ENCODE peak calls at places on chromosomes 5 and 9, in seven cellular contexts. W is ovary, N is SK-N-SH, J is tibial nerve, I is K562, G is A549, U is sigmoid colon. R is an unnamed sample.

GRCh38 chr5:161507591-161507990 is 38.9 kb downstream of the GABRB2 start:
- DNase-seq in U (no peak), J (no peak), W (no peak), N (no peak), I (no peak), G (no peak), R (no peak)

GRCh38 chr5:127351418-127351817 is 60.8 kb downstream of the MEGF10 start:
- DNase-seq in G (no peak), N (no peak), J (no peak), U (no peak), W (no peak), I (no peak), R (no peak)

GRCh38 chr9:20658677-20659473 is 25.2 kb upstream of the FOCAD start:
- DNase-seq in U (no peak), N (no peak), J (no peak), W (no peak), G (peak; percentile 9), I (no peak), R (no peak)

GRCh38 chr5:157456301-157456700 is 3.7 kb upstream of the NIPAL4 start:
- DNase-seq in N (no peak), W (no peak), J (no peak), I (no peak), G (no peak), U (no peak), R (no peak)

GRCh38 chr9:109910616-109911568 is 130.9 kb downstream of the PALM2AKAP2 start:
- DNase-seq in I (no peak), W (no peak), G (peak; percentile 39), J (no peak), N (no peak), U (no peak), R (no peak)

GRCh38 chr9:32940740-32941139 is 60.7 kb downstream of the APTX start:
- DNase-seq in J (no peak), G (no peak), I (peak; percentile 9), W (no peak), U (no peak), N (no peak), R (no peak)

GRCh38 chr9:131275332-131276106 is 791 bp downstream of the FAM78A start:
- DNase-seq in G (no peak), W (no peak), U (no peak), N (no peak), J (no peak), I (peak; percentile 84), R (no peak)

GRCh38 chr9:111527347-111527746 is 2.4 kb downstream of the ZNF483 start:
- DNase-seq in U (no peak), G (no peak), W (no peak), I (no peak), J (no peak), N (no peak), R (no peak)

GRCh38 chr9:100277166-100277979 is 75.4 kb downstream of the TEX10 start:
- DNase-seq in W (no peak), U (no peak), G (no peak), I (no peak), J (no peak), N (no peak), R (no peak)

GRCh38 chr5:83509535-83509934 is 38.0 kb downstream of the VCAN start:
- DNase-seq in I (no peak), W (no peak), J (no peak), G (no peak), N (peak; percentile 28), U (peak; percentile 65), R (no peak)

GRCh38 chr9:90998573-90998972 is 197.0 kb downstream of the SYK start:
- DNase-seq in N (no peak), I (no peak), G (no peak), U (no peak), J (no peak), W (no peak), R (no peak)

GRCh38 chr5:53537711-53538110 is 22.7 kb upstream of the NDUFS4 start:
- DNase-seq in U (no peak), J (no peak), N (no peak), W (no peak), I (no peak), G (no peak), R (no peak)

GRCh38 chr9:26801772-26802171 is 90.8 kb downstream of the CAAP1 start:
- DNase-seq in W (no peak), N (no peak), U (no peak), G (no peak), J (no peak), I (no peak), R (no peak)

GRCh38 chr9:22308177-22308576 is 138.4 kb upstream of the DMRTA1 start:
- DNase-seq in I (no peak), U (no peak), N (no peak), G (no peak), J (no peak), W (no peak), R (no peak)

GRCh38 chr9:128361981-128362646 is 9.1 kb upstream of the URM1 start:
- DNase-seq in U (peak; percentile 93), N (peak; percentile 92), W (peak; percentile 88), J (peak; percentile 78), I (peak; percentile 82), G (peak; percentile 91), R (peak; percentile 89)

GRCh38 chr5:6791031-6791577 is 77.9 kb downstream of the TENT4A start:
- DNase-seq in G (no peak), N (no peak), U (no peak), J (no peak), I (no peak), W (no peak), R (no peak)

GRCh38 chr9:5587024-5587423 is 41.9 kb upstream of the RIC1 start:
- DNase-seq in I (no peak), N (no peak), U (no peak), J (no peak), G (no peak), W (no peak), R (no peak)

GRCh38 chr9:105146677-105147076 is 97.8 kb upstream of the SLC44A1 start:
- DNase-seq in I (no peak), G (no peak), N (peak; percentile 52), U (peak; percentile 67), J (no peak), W (no peak), R (no peak)

GRCh38 chr9:29691758-29692407 is 2118.6 kb upstream of the C9orf72 start:
- DNase-seq in J (no peak), U (no peak), G (no peak), W (no peak), N (peak; percentile 2), I (no peak), R (no peak)

GRCh38 chr5:89723907-89724306 is 685.6 kb downstream of the CETN3 start:
- DNase-seq in U (no peak), W (no peak), I (no peak), N (no peak), J (no peak), G (no peak), R (no peak)

GRCh38 chr5:171926311-171926710 is 80.1 kb downstream of the FBXW11 start:
- DNase-seq in J (no peak), W (no peak), I (no peak), U (no peak), N (no peak), G (no peak), R (no peak)

GRCh38 chr9:88433583-88434240 is 45.5 kb downstream of the SPIN1 start:
- DNase-seq in W (no peak), G (no peak), U (no peak), J (no peak), I (no peak), N (no peak), R (no peak)

GRCh38 chr5:170791325-170791954 is 7.9 kb downstream of the GABRP start:
- DNase-seq in N (peak; percentile 76), G (peak; percentile 53), J (peak; percentile 34), W (no peak), U (no peak), I (peak; percentile 28), R (no peak)

GRCh38 chr5:119426059-119426458 is 26.2 kb upstream of the HSD17B4 start:
- DNase-seq in U (no peak), I (no peak), W (no peak), N (no peak), G (no peak), J (no peak), R (no peak)

GRCh38 chr5:119427052-119427451 is 25.2 kb upstream of the HSD17B4 start:
- DNase-seq in J (no peak), I (no peak), G (no peak), W (no peak), N (no peak), U (no peak), R (no peak)
- TF ChIP-seq EP300 in J (no peak), I (no peak), G (no peak), W (no peak), N (no peak), U (no peak), R (no peak)

DNA sequence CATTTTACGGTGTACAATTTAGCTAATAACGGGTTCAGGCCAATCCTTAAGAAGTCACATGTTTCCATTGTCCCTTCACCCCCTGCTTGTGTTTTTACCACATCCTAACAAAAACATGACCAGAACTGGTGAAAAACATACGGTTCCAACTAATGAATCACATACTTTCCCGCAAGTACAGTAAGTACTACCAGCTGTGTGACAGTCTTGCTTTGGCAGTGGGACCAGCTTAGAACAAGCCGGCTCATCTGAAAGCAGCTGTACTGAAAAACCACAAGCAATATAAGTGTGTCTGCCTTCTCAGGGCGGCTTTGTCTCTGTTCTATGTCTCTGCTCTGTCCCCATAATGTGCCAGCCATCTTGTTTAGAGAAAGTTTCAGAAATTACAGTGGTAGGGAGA is 242.5 kb downstream of the BNC2 start:
- DNase-seq in W (no peak), U (peak; percentile 84), I (no peak), G (no peak), N (peak; percentile 33), J (no peak), R (peak; percentile 67)
- H3K27ac ChIP-seq in W (peak overlapping the region; percentile 55), U (peak overlapping the region; percentile 68), I (no peak overlapping the region), G (no peak overlapping the region), N (peak overlapping the region; percentile 86), J (peak overlapping the region; percentile 62), R (peak overlapping the region; percentile 48)

GRCh38 chr5:14958196-14958595 is 86.6 kb upstream of the ANKH start:
- DNase-seq in I (no peak), J (no peak), U (no peak), W (no peak), G (no peak), N (no peak), R (no peak)
- H3K4me3 ChIP-seq in I (no peak overlapping the region), J (no peak overlapping the region), U (no peak overlapping the region), W (no peak overlapping the region), G (no peak overlapping the region), N (no peak overlapping the region), R (no peak overlapping the region)

GRCh38 chr5:57822651-57823050 is 340.0 kb upstream of the ACTBL2 start:
- DNase-seq in G (no peak), U (no peak), J (no peak), N (no peak), W (no peak), I (no peak), R (no peak)

GRCh38 chr5:57831090-57831489 is 348.5 kb upstream of the ACTBL2 start:
- DNase-seq in G (no peak), N (no peak), J (no peak), U (no peak), W (no peak), I (no peak), R (no peak)

GRCh38 chr5:57828221-57828620 is 345.6 kb upstream of the ACTBL2 start:
- DNase-seq in J (no peak), G (no peak), U (no peak), N (no peak), I (no peak), W (no peak), R (no peak)

GRCh38 chr5:57824047-57824446 is 341.4 kb upstream of the ACTBL2 start:
- DNase-seq in J (no peak), I (no peak), U (no peak), W (no peak), N (no peak), G (no peak), R (no peak)

GRCh38 chr5:57825026-57825683 is 342.5 kb upstream of the ACTBL2 start:
- DNase-seq in J (no peak), W (no peak), I (no peak), N (no peak), G (no peak), U (no peak), R (no peak)
- TF ChIP-seq EP300 in J (no peak), W (no peak), I (no peak), N (no peak), G (peak; percentile 46), U (no peak), R (no peak)

R was measured in suprapubic skin.